ENCODE peak calls at places on chromosomes 16 and 17, in seven cellular contexts. Y is stromal cell of bone marrow; J is epithelial cell of proximal tubule; G is T-helper 17 cell; A is fibroblast of the aortic adventitia; L is right cardiac atrium; X is activated CD4-positive, alpha-beta T cell treated with anti-CD3 and anti-CD28 coated beads, Interleukin-2, amount 50 U/mL, for 1 hour. N is an unnamed sample.

GRCh38 chr17:59753522-59754467 is 46.3 kb downstream of the VMP1 start:
- DNase-seq in J (no peak), L (no peak), Y (peak; percentile 76), A (peak; percentile 96), X (no peak), G (peak; percentile 13), N (peak; percentile 91)

GRCh38 chr16:83336630-83337029 is 471.1 kb upstream of the HSBP1 start:
- DNase-seq in A (peak; percentile 50), X (no peak), L (no peak), Y (peak; percentile 78), G (no peak), J (no peak), N (peak; percentile 77)

GRCh38 chr17:26962255-26963162 is 331.4 kb upstream of the WSB1 start:
- DNase-seq in G (no peak), X (no peak), A (no peak), L (peak; percentile 50), J (no peak), Y (no peak), N (no peak)

GRCh38 chr17:39485555-39485954 is 24.3 kb downstream of the CDK12 start:
- DNase-seq in Y (peak; percentile 79), G (no peak), L (no peak), X (no peak), A (peak; percentile 92), J (peak; percentile 78), N (peak; percentile 95)

GRCh38 chr17:59115474-59115873 is 8.8 kb upstream of the TRIM37 start:
- DNase-seq in J (no peak), G (no peak), A (no peak), X (no peak), L (no peak), Y (no peak), N (no peak)

GRCh38 chr17:76530826-76531500 is 6.5 kb downstream of the CYGB start:
- DNase-seq in J (no peak), A (no peak), L (peak; percentile 65), G (no peak), X (no peak), Y (no peak), N (no peak)

GRCh38 chr17:71157297-71157696 is 963.5 kb upstream of the SOX9 start:
- DNase-seq in Y (no peak), G (no peak), X (no peak), A (no peak), J (no peak), L (no peak), N (no peak)

GRCh38 chr16:89200850-89201466 is 621 bp upstream of the SLC22A31 start:
- DNase-seq in A (no peak), J (no peak), X (no peak), L (peak; percentile 63), G (no peak), Y (no peak), N (no peak)

GRCh38 chr17:64736804-64737492 is 74.8 kb upstream of the SMURF2 start:
- DNase-seq in G (peak; percentile 35), L (no peak), J (no peak), A (peak; percentile 70), Y (no peak), X (peak; percentile 53), N (peak; percentile 49)

GRCh38 chr16:69180011-69180338 is 7.0 kb upstream of the SNTB2 start:
- DNase-seq in G (no peak), A (no peak), J (no peak), X (no peak), L (no peak), Y (no peak), N (no peak)

GRCh38 chr17:2867441-2868424 is 71.5 kb downstream of the RAP1GAP2 start:
- DNase-seq in A (peak; percentile 35), L (no peak), G (no peak), J (no peak), X (no peak), Y (peak; percentile 49), N (peak; percentile 49)

GRCh38 chr17:45305532-45306087 is 11.2 kb downstream of the MAP3K14 start:
- DNase-seq in L (no peak), J (no peak), A (no peak), X (no peak), G (no peak), Y (no peak), N (no peak)

GRCh38 chr16:67147437-67148140 is 3.2 kb downstream of the B3GNT9 start:
- DNase-seq in A (no peak), G (no peak), L (no peak), J (no peak), X (no peak), Y (no peak), N (peak; percentile 74)

GRCh38 chr17:75524971-75525805 is at the start of gene LLGL2:
- DNase-seq in L (peak; percentile 92), A (no peak), Y (no peak), J (no peak), X (peak; percentile 79), G (peak; percentile 83), N (peak; percentile 73)

GRCh38 chr16:50298075-50298460 is 31.7 kb downstream of the ADCY7 start:
- DNase-seq in X (no peak), J (no peak), G (no peak), Y (no peak), L (no peak), A (no peak), N (no peak)

GRCh38 chr16:49281843-49282642 is 405 bp upstream of the CBLN1 start:
- DNase-seq in L (peak; percentile 94), A (peak; percentile 16), Y (peak; percentile 22), G (no peak), X (no peak), J (no peak), N (peak; percentile 46)

GRCh38 chr16:61676740-61677139 is 359.5 kb downstream of the CDH8 start:
- DNase-seq in X (no peak), G (no peak), Y (no peak), J (no peak), A (no peak), L (no peak), N (no peak)

GRCh38 chr16:79776243-79776884 is 175.8 kb upstream of the MAF start:
- DNase-seq in J (no peak), G (no peak), A (peak; percentile 8), X (no peak), L (peak; percentile 49), Y (peak; percentile 73), N (peak; percentile 38)

GRCh38 chr17:49659983-49660382 is 17.9 kb downstream of the SPOP start:
- DNase-seq in Y (no peak), X (no peak), J (no peak), A (no peak), G (no peak), L (no peak), N (no peak)